ENCODE peak calls at places on chromosomes 16 and 17, in five cellular contexts. R is testis, C is A549, B is HCT116, D is IMR-90. U is an unnamed sample.

GRCh38 chr17:37259030-37259735 is 116.6 kb upstream of the C17orf78 start:
- DNase-seq in R (no peak), C (no peak), B (no peak), D (peak; percentile 76), U (no peak)

GRCh38 chr17:67942810-67943209 is 53.5 kb downstream of the C17orf58 start:
- DNase-seq in R (no peak), C (peak; percentile 32), B (no peak), D (peak; percentile 8), U (no peak)

GRCh38 chr16:22195695-22196558 is 10.2 kb upstream of the EEF2K start:
- DNase-seq in R (peak; percentile 95), C (peak; percentile 90), B (peak; percentile 72), D (peak; percentile 87), U (peak; percentile 87)

GRCh38 chr17:19003966-19004600 is 481 bp downstream of the FAM83G start:
- DNase-seq in R (peak; percentile 25), C (peak; percentile 58), B (no peak), D (peak; percentile 36), U (peak; percentile 65)

GRCh38 chr17:12553625-12554024 is 112.1 kb upstream of the MYOCD start:
- DNase-seq in R (no peak), C (no peak), B (no peak), D (peak; percentile 12), U (no peak)

GRCh38 chr17:81533713-81534141 is 5.5 kb downstream of the FSCN2 start:
- DNase-seq in R (no peak), C (no peak), B (no peak), D (no peak), U (no peak)

GRCh38 chr17:22717211-22717610 is 1024.9 kb downstream of the KCNJ18 start:
- DNase-seq in R (no peak), C (no peak), B (no peak), D (no peak), U (no peak)

GRCh38 chr16:84675423-84675822 is 24.4 kb upstream of the USP10 start:
- DNase-seq in R (no peak), C (no peak), B (no peak), D (no peak), U (no peak)

GRCh38 chr16:22352726-22353125 is 21.7 kb downstream of the CDR2 start:
- DNase-seq in R (no peak), C (no peak), B (no peak), D (no peak), U (no peak)

GRCh38 chr16:3023415-3023668 is 400 bp downstream of the HCFC1R1 start:
- DNase-seq in R (no peak), C (no peak), B (peak; percentile 73), D (peak; percentile 66), U (no peak)

GRCh38 chr16:87931504-87931903 is 4.8 kb downstream of the CA5A start:
- DNase-seq in R (peak; percentile 80), C (no peak), B (no peak), D (no peak), U (no peak)

GRCh38 chr17:83150369-83151055 is 71.1 kb downstream of the METRNL start:
- DNase-seq in R (peak; percentile 8), C (no peak), B (no peak), D (no peak), U (no peak)
- H3K9me3 ChIP-seq in R (no peaks in the 10 kb centered on the region), C (no peaks in the 10 kb centered on the region), B (no peaks in the 10 kb centered on the region), D (peaks cover 5% of the 10 kb centered on the region), U (no peaks in the 10 kb centered on the region)

GRCh38 chr16:31187808-31188189 is 7.9 kb downstream of the FUS start:
- DNase-seq in R (no peak), C (no peak), B (no peak), D (no peak), U (no peak)
- TF ChIP-seq POLR2A in R (no peak), C (no peak), B (no peak), D (no peak), U (no peak)

GRCh38 chr16:75169899-75170405 is 21.6 kb downstream of the ZFP1 start:
- DNase-seq in R (no peak), C (no peak), B (no peak), D (no peak), U (no peak)

GRCh38 chr16:75175074-75175473 is 26.8 kb downstream of the ZFP1 start:
- DNase-seq in R (no peak), C (no peak), B (no peak), D (no peak), U (no peak)

GRCh38 chr16:75176926-75177325 is 28.6 kb downstream of the ZFP1 start:
- DNase-seq in R (no peak), C (no peak), B (no peak), D (no peak), U (no peak)

DNA sequence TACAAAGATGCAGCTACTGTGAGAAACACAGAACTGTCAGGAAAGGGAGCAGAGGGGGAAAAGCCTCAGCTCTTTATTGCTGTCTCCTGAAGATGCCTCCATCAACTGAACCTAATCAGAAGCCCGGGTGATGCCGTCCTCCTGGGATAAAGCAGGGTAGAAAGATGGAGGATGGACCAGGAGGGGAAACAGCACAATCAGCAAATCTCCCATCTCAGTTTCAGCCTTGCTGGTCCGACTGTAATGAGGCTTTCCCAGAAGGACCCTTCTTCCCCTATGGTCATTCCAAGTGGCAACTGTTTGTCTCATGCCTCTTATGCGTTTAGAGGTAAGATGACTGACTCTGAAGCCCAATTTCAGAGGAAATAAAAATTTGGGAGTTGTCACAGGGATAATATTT is 24.3 kb downstream of the ZFP1 start:
- DNase-seq in R (no peak), C (no peak), B (no peak), D (no peak), U (no peak)
- H3K9me3 ChIP-seq in R (no peaks in the 10 kb centered on the region), C (peaks cover 97% of the 10 kb centered on the region), B (peaks cover 44% of the 10 kb centered on the region), D (peaks cover 75% of the 10 kb centered on the region), U (no peaks in the 10 kb centered on the region)

GRCh38 chr17:28723159-28723835 is 2.7 kb downstream of the TLCD1 start:
- DNase-seq in R (no peak), C (no peak), B (no peak), D (no peak), U (no peak)
- TF ChIP-seq POLR2A in R (no peak), C (no peak), B (no peak), D (no peak), U (no peak)

GRCh38 chr17:60513014-60513413 is 13.0 kb downstream of the APPBP2 start:
- DNase-seq in R (no peak), C (no peak), B (no peak), D (no peak), U (no peak)
- H3K9me3 ChIP-seq in R (no peaks in the 10 kb centered on the region), C (no peaks in the 10 kb centered on the region), B (no peaks in the 10 kb centered on the region), D (no peaks in the 10 kb centered on the region), U (no peaks in the 10 kb centered on the region)

DNA sequence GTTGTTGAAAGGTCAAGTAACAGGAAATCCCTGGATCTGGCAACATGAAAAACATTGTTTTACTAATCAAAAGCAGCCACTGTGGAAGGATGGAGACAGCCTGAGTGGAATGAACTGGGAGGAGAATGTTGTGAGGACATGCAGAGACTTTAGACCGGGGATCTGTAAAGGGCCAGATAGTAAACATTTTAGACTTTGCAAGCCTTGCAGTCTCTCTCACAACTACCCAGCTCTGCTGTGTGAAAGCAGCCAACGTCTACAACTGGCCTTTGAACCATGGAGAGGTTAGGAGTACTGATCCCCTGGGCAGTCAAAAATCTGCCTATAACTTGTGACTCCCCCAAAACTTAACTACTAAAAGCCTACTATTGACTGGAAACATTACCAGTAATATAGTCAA is 41.5 kb upstream of the TOM1L1 start:
- DNase-seq in R (no peak), C (no peak), B (no peak), D (no peak), U (no peak)
- TF ChIP-seq POLR2A in R (no peak), C (no peak), B (no peak), D (no peak), U (no peak)

GRCh38 chr17:70072900-70073299 is 2.1 kb upstream of the KCNJ16 start:
- DNase-seq in R (peak; percentile 81), C (no peak), B (no peak), D (no peak), U (peak; percentile 68)

GRCh38 chr17:70071620-70072019 is 3.4 kb upstream of the KCNJ16 start:
- DNase-seq in R (no peak), C (no peak), B (no peak), D (no peak), U (no peak)

GRCh38 chr17:70071127-70071526 is 3.9 kb upstream of the KCNJ16 start:
- DNase-seq in R (no peak), C (no peak), B (no peak), D (no peak), U (no peak)

GRCh38 chr17:70073326-70073725 is 1.7 kb upstream of the KCNJ16 start:
- DNase-seq in R (no peak), C (peak; percentile 18), B (no peak), D (no peak), U (no peak)

DNA sequence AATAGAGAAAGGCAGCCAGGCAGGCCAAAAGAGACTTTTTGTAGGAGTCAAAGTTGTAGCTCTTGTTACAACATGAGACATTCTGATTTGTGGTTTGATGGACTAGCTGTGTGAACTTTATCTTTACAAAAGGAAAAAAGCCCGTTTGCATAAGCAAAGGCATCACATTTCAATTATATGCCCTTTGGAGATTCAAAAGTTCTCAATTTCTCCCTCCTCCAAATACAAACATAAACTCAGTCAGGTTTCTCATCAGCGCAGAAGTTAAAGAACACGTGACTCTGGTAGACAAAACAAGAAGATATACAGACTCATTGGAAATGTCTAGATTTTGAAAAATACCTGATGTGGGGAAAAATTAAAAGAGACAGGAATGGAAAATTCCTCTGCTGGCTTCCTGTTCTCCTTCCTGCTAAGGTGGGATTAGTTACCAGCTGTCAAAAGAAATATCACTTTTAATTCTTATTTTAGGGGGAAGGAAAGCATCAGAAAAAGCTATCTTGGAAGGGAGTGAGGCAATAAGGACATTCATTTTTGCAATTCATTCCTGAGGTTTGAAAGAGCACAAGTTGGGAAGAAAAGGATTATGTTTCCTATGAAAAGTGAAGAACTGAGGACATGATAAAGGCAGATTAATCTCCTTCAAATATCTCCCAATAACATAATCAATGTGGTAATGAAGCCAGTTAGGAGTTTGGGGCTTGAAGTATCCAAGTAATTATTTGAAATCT is 4.6 kb upstream of the KCNJ16 start:
- DNase-seq in R (no peak), C (no peak), B (no peak), D (peak; percentile 62), U (no peak)
- H3K9me3 ChIP-seq in R (no peaks in the 10 kb centered on the region), C (no peaks in the 10 kb centered on the region), B (peaks cover 3% of the 10 kb centered on the region), D (no peaks in the 10 kb centered on the region), U (no peaks in the 10 kb centered on the region)

DNA sequence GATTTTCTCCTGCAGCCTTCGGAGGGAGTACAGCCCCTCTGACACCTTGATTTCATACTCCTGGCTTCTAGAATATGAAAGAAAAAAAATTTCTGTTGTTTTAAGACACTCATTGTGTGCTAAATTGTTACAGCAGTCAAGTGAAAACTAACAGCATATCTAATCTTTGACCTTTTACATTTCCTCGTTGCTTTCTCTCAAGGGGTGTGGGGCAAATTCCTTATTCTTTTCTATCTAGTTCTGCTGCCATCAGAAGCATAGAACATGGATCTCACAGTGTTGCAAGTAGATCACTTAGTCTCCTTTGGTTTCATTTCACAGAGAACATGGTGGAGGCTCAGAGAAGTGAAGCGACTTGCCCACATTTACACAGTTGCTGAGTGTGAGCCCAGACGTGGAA is 28.6 kb upstream of the MMD start:
- DNase-seq in R (no peak), C (no peak), B (no peak), D (no peak), U (no peak)
- TF ChIP-seq POLR2A in R (no peak), C (no peak), B (no peak), D (no peak), U (no peak)